ENCODE peak calls at places on chromosomes 12 and 14, in seven cellular contexts. One of them, this sample, is unnamed.

GRCh38 chr14:103748539-103748867 is 32.9 kb downstream of the ZFYVE21 start:
- DNase-seq in upper lobe of right lung: no peak
- DNase-seq in Peyer's patch: no peak
- DNase-seq in RWPE1: no peak
- DNase-seq in thoracic aorta: no peak
- DNase-seq in pancreas: no peak
- DNase-seq in adrenal gland: no peak
- DNase-seq in this sample: peak; percentile 42

GRCh38 chr12:132402831-132403416 is 73.5 kb upstream of the GALNT9 start:
- DNase-seq in pancreas: peak; percentile 17
- DNase-seq in RWPE1: no peak
- DNase-seq in adrenal gland: no peak
- DNase-seq in Peyer's patch: no peak
- DNase-seq in upper lobe of right lung: no peak
- DNase-seq in thoracic aorta: no peak
- DNase-seq in this sample: no peak

GRCh38 chr14:65434216-65434850 is 21.8 kb downstream of the FUT8 start:
- DNase-seq in thoracic aorta: no peak
- DNase-seq in pancreas: no peak
- DNase-seq in Peyer's patch: no peak
- DNase-seq in RWPE1: no peak
- DNase-seq in upper lobe of right lung: no peak
- DNase-seq in adrenal gland: no peak
- DNase-seq in this sample: no peak

GRCh38 chr14:87108726-87109125 is 884.3 kb downstream of the GALC start:
- DNase-seq in thoracic aorta: no peak
- DNase-seq in Peyer's patch: no peak
- DNase-seq in upper lobe of right lung: no peak
- DNase-seq in pancreas: no peak
- DNase-seq in adrenal gland: no peak
- DNase-seq in RWPE1: no peak
- DNase-seq in this sample: no peak

GRCh38 chr12:65740506-65740872 is 83.8 kb upstream of the HMGA2 start:
- DNase-seq in pancreas: no peak
- DNase-seq in Peyer's patch: no peak
- DNase-seq in upper lobe of right lung: no peak
- DNase-seq in RWPE1: no peak
- DNase-seq in thoracic aorta: no peak
- DNase-seq in adrenal gland: no peak
- DNase-seq in this sample: no peak

GRCh38 chr12:122080149-122081107 is 1.9 kb downstream of the MLXIP start:
- DNase-seq in upper lobe of right lung: peak; percentile 61
- DNase-seq in RWPE1: peak; percentile 92
- DNase-seq in thoracic aorta: peak; percentile 63
- DNase-seq in adrenal gland: peak; percentile 92
- DNase-seq in Peyer's patch: peak; percentile 57
- DNase-seq in pancreas: peak; percentile 47
- DNase-seq in this sample: no peak

GRCh38 chr12:64468966-64469365 is 17.0 kb downstream of the TBK1 start:
- DNase-seq in thoracic aorta: no peak
- DNase-seq in RWPE1: no peak
- DNase-seq in adrenal gland: no peak
- DNase-seq in Peyer's patch: no peak
- DNase-seq in pancreas: no peak
- DNase-seq in upper lobe of right lung: no peak
- DNase-seq in this sample: no peak

GRCh38 chr12:30989754-30990153 is 63.2 kb downstream of the TSPAN11 start:
- DNase-seq in adrenal gland: no peak
- DNase-seq in pancreas: peak; percentile 56
- DNase-seq in thoracic aorta: no peak
- DNase-seq in upper lobe of right lung: no peak
- DNase-seq in RWPE1: no peak
- DNase-seq in Peyer's patch: no peak
- DNase-seq in this sample: no peak

GRCh38 chr14:75229923-75230792 is 48.5 kb upstream of the FOS start:
- DNase-seq in upper lobe of right lung: peak; percentile 67
- DNase-seq in thoracic aorta: no peak
- DNase-seq in adrenal gland: no peak
- DNase-seq in RWPE1: peak; percentile 66
- DNase-seq in pancreas: peak; percentile 58
- DNase-seq in Peyer's patch: no peak
- DNase-seq in this sample: peak; percentile 26

GRCh38 chr12:123232472-123232806 is 502 bp downstream of the MPHOSPH9 start:
- DNase-seq in thoracic aorta: no peak
- DNase-seq in RWPE1: no peak
- DNase-seq in adrenal gland: no peak
- DNase-seq in pancreas: no peak
- DNase-seq in upper lobe of right lung: no peak
- DNase-seq in Peyer's patch: no peak
- DNase-seq in this sample: no peak

GRCh38 chr14:105026033-105026785 is 5.3 kb upstream of the CDCA4 start:
- DNase-seq in thoracic aorta: no peak
- DNase-seq in adrenal gland: no peak
- DNase-seq in RWPE1: peak; percentile 71
- DNase-seq in upper lobe of right lung: no peak
- DNase-seq in Peyer's patch: no peak
- DNase-seq in pancreas: no peak
- DNase-seq in this sample: no peak
- H3K27ac ChIP-seq in thoracic aorta: no peak overlapping the region
- H3K27ac ChIP-seq in adrenal gland: no peak overlapping the region
- H3K27ac ChIP-seq in RWPE1: peak overlapping the region; percentile 99
- H3K27ac ChIP-seq in upper lobe of right lung: peak overlapping the region; percentile 21
- H3K27ac ChIP-seq in Peyer's patch: no peak overlapping the region
- H3K27ac ChIP-seq in pancreas: no peak overlapping the region
- H3K27ac ChIP-seq in this sample: no peak overlapping the region

DNA sequence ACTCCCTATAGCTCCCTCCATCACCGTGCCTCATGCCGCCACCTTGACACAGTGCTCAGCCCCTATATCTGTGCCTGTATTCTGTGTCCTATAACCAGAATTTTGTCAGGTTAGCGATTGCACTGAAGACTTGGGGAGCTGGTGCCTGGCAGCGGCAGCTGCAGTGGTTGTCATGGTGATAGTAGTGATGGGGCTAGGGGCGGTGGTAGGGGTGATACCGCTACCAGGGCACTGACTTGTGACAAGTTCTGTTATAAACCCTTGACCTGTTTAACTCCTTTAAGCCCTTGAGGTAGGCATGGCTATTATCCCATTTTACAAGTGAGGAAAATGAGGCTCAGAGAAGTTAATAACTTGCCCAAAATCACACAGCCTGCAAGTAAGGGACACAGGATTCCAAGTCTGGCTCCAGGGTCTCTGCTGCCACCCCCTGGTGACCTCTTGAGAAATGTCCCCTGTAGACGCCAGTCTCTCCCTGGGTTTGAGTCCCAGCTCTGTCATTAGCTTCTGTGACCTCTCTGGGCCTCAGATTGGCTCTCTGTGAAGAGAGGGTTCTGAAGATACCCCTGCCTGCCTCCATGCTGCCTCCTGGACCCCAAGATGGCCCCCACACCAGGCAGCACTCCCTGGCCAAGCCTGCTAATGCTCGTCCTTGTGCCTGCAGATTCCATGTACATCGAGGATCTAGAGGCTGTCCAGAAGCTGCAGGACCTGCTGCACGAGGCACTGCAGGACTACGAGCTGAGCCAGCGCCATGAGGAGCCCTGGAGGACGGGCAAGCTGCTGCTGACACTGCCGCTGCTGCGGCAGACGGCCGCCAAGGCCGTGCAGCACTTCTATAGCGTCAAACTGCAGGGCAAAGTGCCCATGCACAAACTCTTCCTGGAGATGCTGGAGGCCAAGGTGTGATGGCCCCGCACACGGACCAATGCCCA is 121.9 kb downstream of the ESRRB start:
- DNase-seq in thoracic aorta: no peak
- DNase-seq in upper lobe of right lung: peak; percentile 49
- DNase-seq in pancreas: no peak
- DNase-seq in RWPE1: no peak
- DNase-seq in adrenal gland: no peak
- DNase-seq in Peyer's patch: no peak
- DNase-seq in this sample: no peak
- TF ChIP-seq CTCF in thoracic aorta: no peak
- TF ChIP-seq CTCF in upper lobe of right lung: no peak
- TF ChIP-seq CTCF in pancreas: no peak
- TF ChIP-seq CTCF in RWPE1: no peak
- TF ChIP-seq CTCF in adrenal gland: no peak
- TF ChIP-seq CTCF in Peyer's patch: no peak
- TF ChIP-seq CTCF in this sample: no peak

DNA sequence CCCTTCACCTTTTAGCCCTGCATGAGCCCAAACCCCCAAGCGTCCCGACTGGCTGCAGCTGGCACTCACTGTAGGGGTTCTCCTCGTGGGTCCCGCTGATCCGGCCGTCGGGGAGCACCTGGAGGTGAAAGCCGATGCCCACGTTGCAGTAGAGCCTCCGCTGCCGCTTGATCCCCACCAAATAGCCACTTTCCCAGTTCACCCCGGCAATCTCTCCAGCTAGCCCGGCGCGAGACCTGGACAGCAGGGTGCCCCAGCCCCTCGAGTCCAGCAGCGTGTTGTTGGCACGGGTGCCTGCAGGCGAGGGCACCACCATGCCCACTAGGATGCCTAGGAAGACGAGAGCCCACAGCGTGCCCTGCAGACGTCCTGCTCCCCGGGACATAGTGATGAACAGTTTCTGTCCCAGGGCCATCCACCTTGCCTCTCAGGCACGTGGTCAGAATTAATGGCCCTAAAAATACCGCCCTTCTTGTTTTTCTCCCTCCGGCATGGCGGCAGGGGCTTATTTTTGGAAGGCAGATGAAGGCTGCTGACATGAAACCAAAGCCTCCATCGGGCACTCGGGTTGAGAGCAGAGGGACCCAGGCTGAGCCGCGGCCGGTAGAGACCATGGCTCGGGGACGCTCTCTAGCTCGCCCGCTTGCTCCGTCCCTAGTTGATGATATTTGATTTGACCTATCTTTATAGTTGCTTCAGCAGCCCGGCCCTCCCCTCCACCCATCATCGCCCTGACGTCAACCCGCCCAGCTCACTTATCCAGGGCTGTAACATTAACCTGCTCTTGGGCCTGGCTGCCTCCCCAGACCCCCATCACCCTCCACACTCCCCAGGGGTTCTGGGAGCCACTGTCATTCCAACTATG is at the start of gene FGF6:
- DNase-seq in upper lobe of right lung: no peak
- DNase-seq in adrenal gland: no peak
- DNase-seq in RWPE1: no peak
- DNase-seq in pancreas: no peak
- DNase-seq in thoracic aorta: no peak
- DNase-seq in Peyer's patch: no peak
- DNase-seq in this sample: no peak
- H3K27ac ChIP-seq in upper lobe of right lung: no peak within 1 kb of the TSS
- H3K27ac ChIP-seq in adrenal gland: no peak within 1 kb of the TSS
- H3K27ac ChIP-seq in RWPE1: no peak within 1 kb of the TSS
- H3K27ac ChIP-seq in pancreas: no peak within 1 kb of the TSS
- H3K27ac ChIP-seq in thoracic aorta: no peak within 1 kb of the TSS
- H3K27ac ChIP-seq in Peyer's patch: no peak within 1 kb of the TSS
- H3K27ac ChIP-seq in this sample: no peak within 1 kb of the TSS

DNA sequence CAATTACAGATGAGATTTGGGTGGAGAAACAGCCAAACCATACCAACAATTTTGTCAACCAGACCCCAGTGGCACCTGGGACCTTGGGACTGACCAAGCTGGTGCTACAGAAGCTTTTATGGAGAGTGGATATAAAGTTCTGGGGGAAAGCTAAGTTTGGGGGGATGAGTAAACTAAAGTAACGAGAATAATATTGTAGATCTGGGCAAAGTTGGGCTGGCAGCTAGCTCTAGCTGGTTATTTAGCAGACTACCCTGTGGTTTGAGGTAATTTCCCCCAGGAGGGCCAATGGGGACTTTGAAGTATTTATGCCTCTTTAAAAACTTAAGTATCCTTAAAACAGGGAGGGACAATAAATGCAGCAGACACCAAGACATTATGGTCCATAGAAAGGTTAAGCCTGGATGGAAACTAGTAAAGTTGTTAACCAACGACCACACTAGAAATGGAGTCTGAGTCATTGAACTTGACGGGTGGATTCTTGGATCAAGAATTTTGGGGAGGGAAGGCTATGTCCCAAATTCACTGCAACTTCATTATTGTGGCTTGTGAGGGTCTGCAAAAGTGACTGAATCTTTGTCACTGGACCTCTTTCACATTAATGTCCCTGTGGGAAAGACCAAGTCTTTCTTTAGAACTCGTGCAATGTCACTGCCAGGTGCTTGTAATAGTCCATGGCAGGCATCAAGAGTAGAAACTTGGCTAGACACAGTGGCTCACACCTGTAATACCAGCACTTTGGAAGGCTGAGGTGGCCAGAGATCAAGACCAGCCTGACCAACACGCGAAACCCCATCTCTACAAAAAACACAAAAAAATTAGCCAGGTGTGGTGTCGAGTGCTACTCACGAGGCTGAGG is 48.5 kb upstream of the OR5AU1 start:
- DNase-seq in adrenal gland: no peak
- DNase-seq in Peyer's patch: no peak
- DNase-seq in upper lobe of right lung: no peak
- DNase-seq in pancreas: no peak
- DNase-seq in RWPE1: no peak
- DNase-seq in thoracic aorta: no peak
- DNase-seq in this sample: no peak
- TF ChIP-seq CTCF in adrenal gland: no peak
- TF ChIP-seq CTCF in Peyer's patch: no peak
- TF ChIP-seq CTCF in upper lobe of right lung: no peak
- TF ChIP-seq CTCF in pancreas: no peak
- TF ChIP-seq CTCF in RWPE1: no peak
- TF ChIP-seq CTCF in thoracic aorta: no peak
- TF ChIP-seq CTCF in this sample: no peak

This sample was measured in CD4-positive, alpha-beta T cell.